ENCODE peak calls at places on chromosomes 11 and 22, in eight cellular contexts. G, A, J, B, W, U, X and K are unnamed samples.

GRCh38 chr11:3091081-3091845 is 34.0 kb upstream of the CARS1 start:
- DNase-seq in A (no peak), B (no peak), X (no peak), G (no peak), J (no peak), W (no peak), U (no peak), K (no peak)

GRCh38 chr11:66106786-66107599 is 36.9 kb downstream of the PACS1 start:
- DNase-seq in X (no peak), U (no peak), W (peak; percentile 51), G (no peak), A (no peak), B (no peak), J (no peak), K (no peak)

GRCh38 chr11:24298126-24298525 is 198.7 kb upstream of the LUZP2 start:
- DNase-seq in G (no peak), X (no peak), J (no peak), U (no peak), B (no peak), W (peak; percentile 15), A (no peak), K (no peak)

GRCh38 chr11:44840085-44840478 is 110.6 kb downstream of the TP53I11 start:
- DNase-seq in B (no peak), J (no peak), A (no peak), X (no peak), W (no peak), U (no peak), G (no peak), K (no peak)

GRCh38 chr22:19708323-19709011 is 5.8 kb upstream of the SEPTIN5 start:
- DNase-seq in A (no peak), W (no peak), U (peak; percentile 24), G (no peak), J (no peak), B (no peak), X (no peak), K (no peak)

GRCh38 chr11:468036-468435 is 18.0 kb downstream of the PTDSS2 start:
- DNase-seq in J (no peak), W (no peak), U (no peak), X (no peak), G (no peak), A (no peak), B (no peak), K (no peak)

GRCh38 chr11:17595526-17596309 is 48.7 kb downstream of the OTOG start:
- DNase-seq in J (peak; percentile 30), X (no peak), W (no peak), G (no peak), B (no peak), A (no peak), U (peak; percentile 12), K (no peak)

GRCh38 chr11:3177931-3178330 is 12.8 kb upstream of the OSBPL5 start:
- DNase-seq in X (no peak), B (no peak), J (no peak), A (no peak), W (peak; percentile 68), U (no peak), G (no peak), K (no peak)

GRCh38 chr11:44748606-44749005 is 21.8 kb downstream of the TSPAN18 start:
- DNase-seq in G (no peak), X (no peak), W (no peak), U (peak; percentile 10), J (peak; percentile 30), A (no peak), B (no peak), K (no peak)

GRCh38 chr11:26286472-26287066 is 45.4 kb upstream of the ANO3 start:
- DNase-seq in G (no peak), A (peak; percentile 60), X (peak; percentile 87), U (peak; percentile 43), B (no peak), W (peak; percentile 37), J (no peak), K (peak; percentile 42)

GRCh38 chr22:22527312-22527711 is 7.2 kb upstream of the ZNF280A start:
- DNase-seq in A (no peak), W (no peak), B (no peak), X (no peak), G (no peak), U (no peak), J (no peak), K (no peak)

GRCh38 chr22:30606455-30607299 is at the start of gene TCN2:
- DNase-seq in W (peak; percentile 86), G (no peak), B (no peak), U (peak; percentile 97), A (peak; percentile 83), X (peak; percentile 96), J (peak; percentile 91), K (no peak)

GRCh38 chr11:102879801-102880200 is 5.0 kb upstream of the MMP12 start:
- DNase-seq in X (no peak), A (no peak), G (no peak), J (no peak), U (no peak), W (no peak), B (no peak), K (no peak)

GRCh38 chr11:83044958-83045712 is 26.6 kb downstream of the RAB30 start:
- DNase-seq in J (no peak), U (no peak), X (no peak), W (peak; percentile 92), A (peak; percentile 68), G (no peak), B (peak; percentile 54), K (peak; percentile 53)

GRCh38 chr22:21000215-21000986 is 1.5 kb downstream of the THAP7 start:
- DNase-seq in W (peak; percentile 63), J (no peak), X (no peak), G (no peak), B (no peak), A (no peak), U (no peak), K (no peak)

GRCh38 chr11:99592241-99592640 is 571.5 kb downstream of the CNTN5 start:
- DNase-seq in J (no peak), A (no peak), U (no peak), X (no peak), W (no peak), B (no peak), G (no peak), K (no peak)

GRCh38 chr22:32501797-32502290 is 27.2 kb downstream of the FBXO7 start:
- DNase-seq in B (no peak), G (no peak), W (peak; percentile 25), U (no peak), X (no peak), J (no peak), A (peak; percentile 7), K (no peak)

GRCh38 chr11:81301426-81301825 is 1432.2 kb downstream of the FAM181B start:
- DNase-seq in G (no peak), U (no peak), W (no peak), A (no peak), B (no peak), X (no peak), J (no peak), K (no peak)

DNA sequence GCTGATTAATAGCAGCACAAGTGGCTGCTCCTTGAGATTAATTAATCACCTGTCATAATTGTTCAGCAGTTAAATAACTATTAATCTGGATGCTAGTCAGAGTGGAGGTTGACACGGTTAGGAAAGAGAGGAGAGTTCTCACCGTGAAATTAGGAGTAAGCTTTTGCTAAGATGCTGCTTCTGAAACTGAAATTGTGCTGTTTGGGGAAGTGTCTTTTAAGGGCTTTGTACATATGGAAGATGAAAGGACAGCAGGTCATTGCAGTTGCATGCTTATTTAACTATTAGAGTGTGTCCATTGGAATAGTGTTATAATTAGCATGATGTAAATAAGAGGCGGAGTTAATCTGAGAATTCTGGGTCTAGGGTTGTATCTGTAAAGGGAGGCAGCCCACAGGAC is 1430.4 kb downstream of the FAM181B start:
- DNase-seq in J (no peak), B (no peak), G (no peak), U (no peak), W (no peak), X (no peak), A (no peak), K (no peak)
- H3K27ac ChIP-seq in J (no peak overlapping the region), B (no peak overlapping the region), G (no peak overlapping the region), U (no peak overlapping the region), W (no peak overlapping the region), X (no peak overlapping the region), A (no peak overlapping the region), K (no peak overlapping the region)

DNA sequence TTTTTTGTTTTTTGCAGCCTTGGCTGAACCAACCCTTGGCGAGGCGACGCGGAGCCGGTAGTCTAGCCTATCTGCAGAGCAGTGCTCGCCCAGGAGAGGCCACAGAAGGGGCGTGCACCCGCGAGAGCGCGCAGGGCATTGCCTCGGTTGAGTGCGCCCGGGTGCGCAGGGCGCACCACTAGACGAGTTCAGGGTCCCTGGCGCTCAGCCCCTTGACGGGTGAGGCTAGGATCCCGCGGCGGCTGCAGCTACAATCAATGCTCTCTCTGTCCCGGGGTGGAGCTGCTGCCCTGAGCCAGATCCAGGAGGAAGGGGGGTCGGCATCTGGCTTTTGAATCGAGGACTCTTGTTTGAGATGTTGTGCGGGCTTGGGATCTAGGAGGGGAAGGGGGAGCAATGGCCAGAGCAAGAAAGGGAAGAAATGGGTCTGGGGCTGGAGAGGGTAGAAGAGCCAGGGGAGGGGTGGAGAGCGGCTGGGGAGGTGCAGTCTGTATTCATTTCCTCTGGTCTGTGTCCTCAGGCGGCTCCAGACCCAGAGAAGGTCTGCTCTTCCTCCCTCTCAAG is 949 bp downstream of the THY1 start:
- DNase-seq in B (no peak), J (no peak), G (no peak), A (peak; percentile 42), W (peak; percentile 73), U (no peak), X (peak; percentile 74), K (no peak)
- H3K4me2 ChIP-seq in B (no peak overlapping the region), J (peak overlapping the region; percentile 90), G (no peak overlapping the region), A (peak overlapping the region; percentile 89), W (peak overlapping the region; percentile 78), U (peak overlapping the region; percentile 55), X (peak overlapping the region; percentile 92), K (no peak overlapping the region)

GRCh38 chr11:119615879-119616190 is 113.2 kb downstream of the NECTIN1 start:
- DNase-seq in U (no peak), B (no peak), A (peak; percentile 8), X (no peak), G (no peak), W (no peak), J (no peak), K (no peak)

GRCh38 chr11:119619665-119620064 is 109.3 kb downstream of the NECTIN1 start:
- DNase-seq in W (no peak), A (no peak), B (no peak), U (no peak), X (no peak), G (no peak), J (no peak), K (peak; percentile 77)

GRCh38 chr11:119616586-119617342 is 112.2 kb downstream of the NECTIN1 start:
- DNase-seq in J (no peak), W (no peak), X (no peak), B (no peak), U (no peak), A (no peak), G (no peak), K (no peak)

GRCh38 chr11:119617343-119617713 is 111.7 kb downstream of the NECTIN1 start:
- DNase-seq in W (peak; percentile 22), B (no peak), U (no peak), X (no peak), G (no peak), A (no peak), J (no peak), K (no peak)

GRCh38 chr11:119618208-119618909 is 110.6 kb downstream of the NECTIN1 start:
- DNase-seq in U (peak; percentile 27), A (no peak), B (no peak), G (no peak), X (peak; percentile 46), J (no peak), W (no peak), K (no peak)
- H3K27ac ChIP-seq in U (no peak overlapping the region), A (no peak overlapping the region), B (no peak overlapping the region), G (no peak overlapping the region), X (no peak overlapping the region), J (no peak overlapping the region), W (no peak overlapping the region), K (no peak overlapping the region)

GRCh38 chr11:10274726-10275125 is 19.3 kb downstream of the SBF2 start:
- DNase-seq in W (no peak), B (no peak), A (no peak), U (no peak), G (no peak), X (no peak), J (no peak), K (no peak)
- H3K4me2 ChIP-seq in W (no peak overlapping the region), B (no peak overlapping the region), A (no peak overlapping the region), U (no peak overlapping the region), G (no peak overlapping the region), X (no peak overlapping the region), J (no peak overlapping the region), K (no peak overlapping the region)